ENCODE peak calls at places on chromosomes 13 and 19, in eight cellular contexts. K is iPS DF 6.9; R is stimulated activated CD8-positive, alpha-beta memory T cell treated with anti-CD3 and anti-CD28 coated beads, Interleukin-4, amount 100 ng/mL, for 1 hour; Z is left cardiac atrium; C is LHCN-M2; D is psoas muscle; Q is right atrium auricular region; Y is T-helper 1 cell. T is an unnamed sample.

GRCh38 chr19:9060559-9061340 is 26.1 kb upstream of the OR1M1 start:
- DNase-seq in K (no peak), R (no peak), Z (no peak), C (no peak), D (no peak), Q (no peak), Y (no peak), T (no peak)

GRCh38 chr13:51020600-51020999 is 90.5 kb downstream of the C13orf42 start:
- DNase-seq in K (no peak), R (no peak), Z (no peak), C (no peak), D (no peak), Q (no peak), Y (no peak), T (no peak)

GRCh38 chr13:65090191-65090590 is 2139.9 kb downstream of the PCDH9 start:
- DNase-seq in K (no peak), R (no peak), Z (no peak), C (no peak), D (no peak), Q (no peak), Y (no peak), T (no peak)

GRCh38 chr19:54967611-54968010 is 1.4 kb downstream of the NLRP2 start:
- DNase-seq in K (no peak), R (no peak), Z (no peak), C (no peak), D (no peak), Q (no peak), Y (no peak), T (no peak)

GRCh38 chr13:94433055-94433947 is 46.2 kb downstream of the DCT start:
- DNase-seq in K (no peak), R (no peak), Z (peak; percentile 22), C (no peak), D (no peak), Q (no peak), Y (no peak), T (no peak)

GRCh38 chr13:100513987-100514670 is 74.5 kb downstream of the GGACT start:
- DNase-seq in K (no peak), R (no peak), Z (no peak), C (peak; percentile 34), D (no peak), Q (no peak), Y (no peak), T (no peak)

GRCh38 chr13:64767054-64767453 is 2463.1 kb downstream of the PCDH9 start:
- DNase-seq in K (no peak), R (no peak), Z (no peak), C (no peak), D (no peak), Q (no peak), Y (no peak), T (no peak)

GRCh38 chr19:4399871-4400768 is at the start of gene SH3GL1:
- DNase-seq in K (no peak), R (peak; percentile 89), Z (peak; percentile 93), C (peak; percentile 80), D (peak; percentile 88), Q (peak; percentile 93), Y (peak; percentile 89), T (peak; percentile 97)

GRCh38 chr13:48185018-48185417 is 48.0 kb upstream of the ITM2B start:
- DNase-seq in K (no peak), R (no peak), Z (no peak), C (no peak), D (no peak), Q (no peak), Y (no peak), T (no peak)

GRCh38 chr19:3987619-3988371 is 2.5 kb upstream of the EEF2 start:
- DNase-seq in K (peak; percentile 66), R (peak; percentile 79), Z (peak; percentile 93), C (peak; percentile 76), D (peak; percentile 87), Q (peak; percentile 80), Y (peak; percentile 87), T (peak; percentile 83)

GRCh38 chr13:29448124-29448685 is 147.3 kb downstream of the SLC7A1 start:
- DNase-seq in K (no peak), R (no peak), Z (no peak), C (no peak), D (no peak), Q (no peak), Y (no peak), T (no peak)

GRCh38 chr19:17779281-17779930 is 15.5 kb upstream of the B3GNT3 start:
- DNase-seq in K (peak; percentile 94), R (no peak), Z (peak; percentile 47), C (peak; percentile 15), D (peak; percentile 39), Q (no peak), Y (no peak), T (peak; percentile 64)

GRCh38 chr19:16293133-16294085 is 31.2 kb upstream of the KLF2 start:
- DNase-seq in K (no peak), R (no peak), Z (peak; percentile 88), C (peak; percentile 90), D (peak; percentile 77), Q (peak; percentile 94), Y (no peak), T (peak; percentile 51)

GRCh38 chr13:44271915-44272341 is 101.7 kb upstream of the SERP2 start:
- DNase-seq in K (no peak), R (no peak), Z (no peak), C (no peak), D (peak; percentile 56), Q (no peak), Y (no peak), T (peak; percentile 35)

GRCh38 chr19:18781885-18782527 is 9.1 kb downstream of the COMP start:
- DNase-seq in K (no peak), R (no peak), Z (no peak), C (no peak), D (no peak), Q (no peak), Y (no peak), T (no peak)

GRCh38 chr13:37303610-37304009 is 198.1 kb upstream of the CSNK1A1L start:
- DNase-seq in K (no peak), R (no peak), Z (no peak), C (peak; percentile 15), D (no peak), Q (no peak), Y (no peak), T (no peak)

GRCh38 chr19:7083076-7083956 is 13.8 kb downstream of the ZNF557 start:
- DNase-seq in K (no peak), R (no peak), Z (no peak), C (peak; percentile 44), D (no peak), Q (no peak), Y (no peak), T (no peak)

GRCh38 chr19:37983916-37984315 is 76.9 kb downstream of the SIPA1L3 start:
- DNase-seq in K (no peak), R (no peak), Z (no peak), C (no peak), D (no peak), Q (no peak), Y (no peak), T (no peak)

GRCh38 chr19:51292971-51293370 is 18.5 kb upstream of the IGLON5 start:
- DNase-seq in K (no peak), R (no peak), Z (no peak), C (no peak), D (no peak), Q (no peak), Y (no peak), T (peak; percentile 55)

GRCh38 chr13:45108716-45109706 is 11.3 kb upstream of the GTF2F2 start:
- DNase-seq in K (no peak), R (no peak), Z (peak; percentile 22), C (peak; percentile 80), D (peak; percentile 15), Q (no peak), Y (no peak), T (peak; percentile 20)

GRCh38 chr13:109345433-109345941 is 440.9 kb downstream of the IRS2 start:
- DNase-seq in K (no peak), R (no peak), Z (no peak), C (peak; percentile 77), D (no peak), Q (no peak), Y (no peak), T (no peak)

GRCh38 chr13:78593652-78594494 is 9.5 kb downstream of the POU4F1 start:
- DNase-seq in K (no peak), R (no peak), Z (no peak), C (no peak), D (no peak), Q (no peak), Y (no peak), T (no peak)

GRCh38 chr13:113813749-113814434 is 50.0 kb downstream of the GAS6 start:
- DNase-seq in K (no peak), R (no peak), Z (no peak), C (no peak), D (peak; percentile 27), Q (no peak), Y (no peak), T (peak; percentile 67)

GRCh38 chr13:109704771-109705628 is 81.4 kb downstream of the IRS2 start:
- DNase-seq in K (no peak), R (no peak), Z (peak; percentile 58), C (no peak), D (peak; percentile 51), Q (no peak), Y (no peak), T (peak; percentile 69)

GRCh38 chr13:94195715-94196114 is 283.8 kb downstream of the DCT start:
- DNase-seq in K (no peak), R (no peak), Z (no peak), C (peak; percentile 99), D (no peak), Q (no peak), Y (no peak), T (no peak)

GRCh38 chr13:36712785-36713184 is 39.0 kb downstream of the SERTM1 start:
- DNase-seq in K (no peak), R (no peak), Z (no peak), C (no peak), D (no peak), Q (no peak), Y (no peak), T (peak; percentile 56)

GRCh38 chr19:12665281-12665573 is 1.3 kb downstream of the MAN2B1 start:
- DNase-seq in K (no peak), R (peak; percentile 29), Z (peak; percentile 64), C (no peak), D (no peak), Q (peak; percentile 65), Y (no peak), T (no peak)

GRCh38 chr13:108897955-108898354 is 268.5 kb downstream of the MYO16 start:
- DNase-seq in K (no peak), R (no peak), Z (no peak), C (no peak), D (no peak), Q (no peak), Y (no peak), T (no peak)

GRCh38 chr13:28117689-28118377 is 17.5 kb upstream of the FLT3 start:
- DNase-seq in K (no peak), R (no peak), Z (peak; percentile 67), C (no peak), D (no peak), Q (peak; percentile 63), Y (no peak), T (peak; percentile 44)

GRCh38 chr19:10724573-10725071 is 6.7 kb downstream of the DNM2 start:
- DNase-seq in K (no peak), R (no peak), Z (no peak), C (no peak), D (no peak), Q (no peak), Y (no peak), T (no peak)

GRCh38 chr19:45511074-45511473 is 3.8 kb downstream of the VASP start:
- DNase-seq in K (no peak), R (no peak), Z (no peak), C (no peak), D (no peak), Q (no peak), Y (no peak), T (no peak)

GRCh38 chr19:54041969-54042606 is 21.6 kb downstream of the VSTM1 start:
- DNase-seq in K (no peak), R (no peak), Z (no peak), C (no peak), D (no peak), Q (no peak), Y (no peak), T (no peak)

GRCh38 chr13:108496364-108497215 is 132.8 kb upstream of the MYO16 start:
- DNase-seq in K (no peak), R (no peak), Z (no peak), C (no peak), D (no peak), Q (no peak), Y (no peak), T (no peak)